ENCODE peak calls at places on chromosomes 7 and 10, in eight cellular contexts. R, G, T, O, L, Q, H and I are unnamed samples. For H3K4me1, the result is how much of the 10 kb centered on the place peaks cover.

GRCh38 chr10:81179805-81180452 is 642.2 kb downstream of the SH2D4B start:
- DNase-seq in H (peak), G (peak), O (no peak), R (peak), L (peak), Q (no peak), T (peak), I (peak)

GRCh38 chr7:85508642-85509429 is 322.0 kb upstream of the SEMA3D start:
- DNase-seq in R (peak), L (no peak), Q (no peak), H (no peak), G (no peak), O (no peak), T (no peak), I (no peak)

GRCh38 chr7:148830897-148831692 is 53.0 kb downstream of the EZH2 start:
- DNase-seq in Q (no peak), G (no peak), R (no peak), O (no peak), H (no peak), T (no peak), L (no peak), I (no peak)

GRCh38 chr7:2824026-2824677 is 20.0 kb downstream of the GNA12 start:
- DNase-seq in R (no peak), O (no peak), L (no peak), H (no peak), T (no peak), G (no peak), Q (no peak), I (no peak)

GRCh38 chr10:33332183-33333031 is 2.1 kb downstream of the NRP1 start:
- DNase-seq in O (no peak), T (no peak), H (peak), L (no peak), G (no peak), R (peak), Q (no peak), I (no peak)

GRCh38 chr10:119203006-119203405 is 4.4 kb upstream of the GRK5 start:
- DNase-seq in O (no peak), R (peak), G (no peak), H (no peak), T (no peak), Q (no peak), L (no peak), I (no peak)

GRCh38 chr7:123024989-123025758 is 29.7 kb upstream of the TAS2R16 start:
- DNase-seq in L (no peak), G (no peak), T (no peak), R (no peak), Q (no peak), O (no peak), H (no peak), I (no peak)

GRCh38 chr10:132524443-132525285 is 12.9 kb upstream of the INPP5A start:
- DNase-seq in T (no peak), L (no peak), H (no peak), G (no peak), Q (peak), O (no peak), R (no peak), I (no peak)

GRCh38 chr10:30979956-30980355 is 51.7 kb downstream of the ZNF438 start:
- DNase-seq in G (no peak), Q (no peak), H (no peak), R (no peak), T (no peak), L (no peak), O (no peak), I (no peak)

DNA sequence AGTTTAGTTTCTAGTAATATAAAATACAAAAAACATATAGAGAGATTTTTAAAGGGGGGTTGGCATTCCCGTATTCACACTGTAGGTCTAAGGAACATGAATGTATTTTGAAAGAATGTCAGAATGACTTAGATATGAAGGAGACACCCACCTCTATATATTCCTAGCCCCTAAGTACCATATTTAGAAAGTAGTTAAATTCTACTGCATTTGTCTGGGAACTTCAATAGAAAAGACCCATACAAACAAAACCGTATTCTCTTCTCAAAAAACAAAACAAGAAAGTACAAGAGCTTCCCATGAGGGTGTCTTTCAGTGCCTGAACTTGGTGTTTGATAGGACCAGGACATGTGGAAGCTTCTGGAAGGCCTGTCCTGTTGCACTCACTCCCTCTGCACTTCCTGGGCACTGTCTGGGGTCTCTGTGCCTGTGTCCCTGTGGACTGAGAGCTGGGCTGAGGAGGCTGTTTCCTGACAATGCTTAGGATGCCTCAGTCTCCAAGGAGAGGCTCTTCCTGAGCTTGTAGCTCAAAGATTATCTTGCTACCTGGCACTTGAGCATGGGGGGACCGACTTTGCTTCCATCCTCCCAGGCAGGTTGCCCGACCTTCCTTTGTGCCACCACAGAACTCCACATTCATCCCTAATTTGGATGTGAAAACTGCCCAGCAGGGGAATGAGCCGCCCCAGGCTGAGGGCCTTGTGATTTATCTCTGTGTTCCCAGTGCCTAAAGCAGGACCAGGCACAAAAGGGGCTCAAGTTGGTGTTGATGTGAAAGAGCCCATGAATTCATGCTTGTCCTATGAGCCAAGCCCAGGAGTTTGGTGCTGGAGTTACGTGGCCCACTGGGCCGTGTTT is 44.4 kb upstream of the KLF6 start:
- DNase-seq in Q (no peak), O (no peak), T (no peak), R (no peak), H (no peak), L (no peak), G (peak), I (no peak)
- H3K4me1 ChIP-seq in Q (under half), O (under half), T (under half), R (under half), H (under half), L (under half), G (under half), I (under half)

DNA sequence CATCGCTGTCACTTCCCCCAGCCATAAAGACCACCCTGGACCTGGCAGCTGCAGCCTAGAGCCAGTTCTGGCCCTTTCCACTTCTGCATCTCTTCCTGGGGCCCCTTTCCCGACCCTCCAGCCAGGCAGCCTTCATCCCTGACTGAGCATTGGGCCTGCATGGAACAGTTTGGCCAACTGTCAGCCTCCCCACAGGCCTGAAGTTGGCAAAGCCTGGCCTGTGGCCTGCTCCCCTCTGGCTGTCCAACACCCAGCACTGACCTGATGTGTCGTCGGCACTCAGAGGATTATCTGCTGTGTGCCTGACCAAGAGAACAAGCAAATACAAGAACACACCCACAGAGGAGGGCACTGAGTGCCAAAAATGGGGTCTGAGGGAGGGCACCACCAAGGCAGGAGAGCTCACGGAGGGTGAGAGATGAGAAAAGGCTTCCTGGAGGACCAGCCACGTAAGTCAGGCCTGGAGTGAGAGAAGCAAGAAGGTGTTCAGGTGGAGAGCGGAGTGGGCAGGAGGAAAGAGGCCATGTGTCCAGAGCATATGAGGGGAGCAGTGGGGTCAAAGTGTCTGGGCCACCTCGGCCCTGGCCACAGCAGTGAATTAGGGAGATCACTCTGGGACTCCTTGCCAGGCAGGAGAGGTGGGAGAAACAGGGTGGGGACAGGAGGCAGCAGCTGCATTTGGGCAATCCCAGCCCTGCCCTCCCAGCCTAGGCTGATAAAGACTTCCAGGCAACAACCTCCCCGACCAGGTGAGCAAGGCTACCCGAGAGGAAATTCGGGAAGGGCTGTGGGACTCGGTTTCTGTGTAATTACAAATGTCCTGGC is 4.5 kb downstream of the GPRIN2 start:
- DNase-seq in Q (peak), H (no peak), R (no peak), L (peak), G (peak), O (no peak), T (no peak), I (no peak)
- H3K4me1 ChIP-seq in Q (under half), H (under half), R (under half), L (under half), G (under half), O (under half), T (under half), I (under half)

GRCh38 chr10:28089467-28089866 is 90.6 kb upstream of the ODAD2 start:
- DNase-seq in T (no peak), L (no peak), G (no peak), H (no peak), O (no peak), Q (no peak), R (peak), I (no peak)

GRCh38 chr10:28091913-28092312 is 93.0 kb upstream of the ODAD2 start:
- DNase-seq in G (no peak), Q (no peak), L (no peak), T (no peak), R (no peak), H (no peak), O (no peak), I (no peak)

GRCh38 chr10:28094121-28094520 is 95.2 kb upstream of the ODAD2 start:
- DNase-seq in L (no peak), H (no peak), Q (no peak), O (no peak), G (no peak), T (no peak), R (no peak), I (no peak)

GRCh38 chr10:28087675-28088351 is 88.9 kb upstream of the ODAD2 start:
- DNase-seq in O (no peak), H (no peak), L (no peak), G (no peak), T (no peak), Q (no peak), R (peak), I (no peak)

GRCh38 chr10:28090506-28090905 is 91.6 kb upstream of the ODAD2 start:
- DNase-seq in O (no peak), T (no peak), Q (no peak), R (no peak), L (no peak), H (no peak), G (no peak), I (no peak)
- H3K4me1 ChIP-seq in O (under half), T (under half), Q (under half), R (under half), L (under half), H (under half), G (under half), I (under half)

GRCh38 chr7:47093835-47094234 is 488.1 kb downstream of the TNS3 start:
- DNase-seq in R (no peak), G (no peak), H (no peak), T (no peak), L (no peak), O (no peak), Q (no peak), I (no peak)
- H3K4me1 ChIP-seq in R (under half), G (under half), H (under half), T (under half), L (under half), O (under half), Q (under half), I (under half)

GRCh38 chr10:120396228-120396627 is 60.8 kb upstream of the PLPP4 start:
- DNase-seq in G (no peak), Q (no peak), R (no peak), O (no peak), T (no peak), L (no peak), H (no peak), I (no peak)
- H3K4me1 ChIP-seq in G (under half), Q (under half), R (under half), O (under half), T (under half), L (under half), H (under half), I (under half)

GRCh38 chr10:61376908-61377368 is 76.2 kb downstream of the TMEM26 start:
- DNase-seq in L (no peak), T (no peak), H (no peak), Q (peak), O (no peak), G (no peak), R (no peak), I (no peak)

GRCh38 chr10:61376377-61376776 is 76.8 kb downstream of the TMEM26 start:
- DNase-seq in G (no peak), Q (no peak), H (no peak), R (no peak), O (no peak), L (no peak), T (no peak), I (no peak)

DNA sequence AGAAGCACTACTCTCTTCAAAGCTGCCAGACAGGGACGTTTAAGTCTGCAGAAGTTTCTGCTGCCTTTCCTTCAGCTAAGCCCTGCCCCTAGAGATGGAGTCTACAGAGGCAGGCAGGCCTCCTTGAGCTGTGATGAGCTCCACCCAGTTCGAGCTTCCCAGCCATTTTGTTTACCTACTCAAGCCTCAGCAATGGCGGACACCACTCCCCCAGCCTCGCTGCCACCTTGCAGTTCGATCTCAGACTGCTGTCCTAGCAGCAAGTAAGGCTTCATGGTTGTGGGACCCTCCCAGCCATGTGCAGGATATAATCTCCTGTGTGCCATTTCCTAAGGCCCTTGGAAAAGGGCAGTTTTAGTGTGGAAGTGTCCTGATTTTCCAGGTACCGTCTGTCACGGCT is 74.3 kb downstream of the TMEM26 start:
- DNase-seq in L (no peak), H (no peak), R (no peak), O (no peak), T (no peak), G (no peak), Q (no peak), I (no peak)
- H3K4me1 ChIP-seq in L (under half), H (under half), R (under half), O (under half), T (under half), G (under half), Q (under half), I (under half)